ENCODE peak calls at places on chromosome 22, in five cellular contexts. V is A549, X is tibial nerve, H is HepG2, K is upper lobe of left lung. P is an unnamed sample.

GRCh38 chr22:26907366-26907765 is 250.0 kb downstream of the MIAT start:
- DNase-seq in K (no peak), V (no peak), X (no peak), H (no peak), P (no peak)

GRCh38 chr22:21980547-21980946 is 2.0 kb downstream of the TOP3B start:
- DNase-seq in V (no peak), H (no peak), K (no peak), X (no peak), P (no peak)

GRCh38 chr22:42664976-42665831 is 16.0 kb upstream of the CYB5R3 start:
- DNase-seq in K (no peak), H (no peak), X (no peak), V (no peak), P (no peak)

GRCh38 chr22:22721681-22722309 is 77.4 kb downstream of the GGTLC2 start:
- DNase-seq in V (no peak), K (no peak), H (no peak), X (no peak), P (peak; percentile 43)

GRCh38 chr22:40553014-40553579 is 83.4 kb downstream of the MRTFA start:
- DNase-seq in H (no peak), V (no peak), K (no peak), X (no peak), P (no peak)

GRCh38 chr22:26481694-26482093 is 1.9 kb downstream of the HPS4 start:
- DNase-seq in V (no peak), X (no peak), K (no peak), H (no peak), P (no peak)

GRCh38 chr22:29689201-29689871 is 30.5 kb upstream of the CABP7 start:
- DNase-seq in H (no peak), X (no peak), K (no peak), V (no peak), P (no peak)

GRCh38 chr22:48599346-48599745 is 1228.3 kb downstream of the BRD1 start:
- DNase-seq in V (no peak), H (no peak), X (no peak), K (peak; percentile 46), P (no peak)

GRCh38 chr22:31124290-31124689 is 1.5 kb downstream of the INPP5J start:
- DNase-seq in X (no peak), K (no peak), H (no peak), V (no peak), P (no peak)

GRCh38 chr22:31271485-31271884 is 20.8 kb downstream of the PIK3IP1 start:
- DNase-seq in H (peak; percentile 50), X (no peak), K (no peak), V (no peak), P (no peak)

GRCh38 chr22:26629988-26630761 is 8.4 kb downstream of the CRYBA4 start:
- DNase-seq in H (no peak), X (no peak), K (no peak), V (no peak), P (no peak)

GRCh38 chr22:29691636-29692326 is 28.0 kb upstream of the CABP7 start:
- DNase-seq in K (no peak), V (no peak), H (no peak), X (no peak), P (no peak)

GRCh38 chr22:26444777-26445176 is 15.7 kb downstream of the ASPHD2 start:
- DNase-seq in X (no peak), H (no peak), V (no peak), K (no peak), P (no peak)

GRCh38 chr22:48254311-48254873 is 1491.9 kb downstream of the TBC1D22A start:
- DNase-seq in X (no peak), V (no peak), K (no peak), H (no peak), P (no peak)

GRCh38 chr22:23837496-23837859 is 1.3 kb downstream of the DERL3 start:
- DNase-seq in V (no peak), H (no peak), X (no peak), K (no peak), P (no peak)

GRCh38 chr22:23064381-23065068 is 5.8 kb upstream of the GNAZ start:
- DNase-seq in K (no peak), V (no peak), X (no peak), H (no peak), P (no peak)

GRCh38 chr22:22210375-22210774 is 34.2 kb upstream of the VPREB1 start:
- DNase-seq in X (no peak), K (no peak), V (no peak), H (no peak), P (no peak)

GRCh38 chr22:31394326-31394725 is 5.1 kb upstream of the DRG1 start:
- DNase-seq in V (no peak), H (no peak), X (no peak), K (no peak), P (no peak)

GRCh38 chr22:25696763-25697710 is 45.0 kb upstream of the MYO18B start:
- DNase-seq in K (no peak), X (no peak), V (no peak), H (no peak), P (no peak)

GRCh38 chr22:22944268-22944985 is 56.8 kb downstream of the IGLL5 start:
- DNase-seq in H (no peak), V (no peak), X (no peak), K (peak; percentile 71), P (peak; percentile 6)

GRCh38 chr22:19524170-19525115 is at the start of gene CLDN5:
- DNase-seq in V (no peak), H (no peak), K (peak; percentile 90), X (no peak), P (peak; percentile 30)

GRCh38 chr22:29190915-29191314 is 14.8 kb upstream of the EMID1 start:
- DNase-seq in H (no peak), K (no peak), V (no peak), X (no peak), P (no peak)

GRCh38 chr22:41598891-41599635 is 9.4 kb upstream of the PMM1 start:
- DNase-seq in H (no peak), X (no peak), K (no peak), V (no peak), P (no peak)

GRCh38 chr22:42662114-42663021 is 13.2 kb upstream of the CYB5R3 start:
- DNase-seq in K (peak; percentile 97), H (no peak), V (peak; percentile 78), X (peak; percentile 83), P (peak; percentile 90)

GRCh38 chr22:22821340-22821739 is 66.3 kb upstream of the IGLL5 start:
- DNase-seq in X (no peak), K (no peak), H (no peak), V (no peak), P (no peak)

DNA sequence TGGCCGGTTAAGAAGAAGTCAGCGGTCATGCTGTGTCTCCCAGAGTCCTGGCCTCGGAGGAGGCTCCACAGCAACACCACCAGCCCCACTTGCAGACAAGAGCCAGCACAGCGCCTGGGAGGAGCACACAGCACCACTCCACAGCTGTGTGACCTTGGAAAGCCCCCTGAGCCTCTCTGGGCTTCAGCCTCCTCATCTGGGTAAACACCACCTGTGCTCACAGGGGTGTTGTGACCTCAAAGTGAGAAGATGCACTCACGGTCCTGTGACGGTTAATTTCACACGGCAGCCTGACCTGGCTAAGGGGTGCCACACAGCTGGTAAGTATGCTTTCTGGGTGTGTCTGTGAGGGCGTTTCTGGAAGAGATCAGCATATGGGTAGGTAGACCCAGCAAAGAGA is 54.7 kb downstream of the PHF21B start:
- DNase-seq in K (no peak), X (no peak), H (no peak), V (no peak), P (no peak)
- TF ChIP-seq EP300 in K (no peak), X (no peak), H (no peak), V (no peak), P (no peak)

DNA sequence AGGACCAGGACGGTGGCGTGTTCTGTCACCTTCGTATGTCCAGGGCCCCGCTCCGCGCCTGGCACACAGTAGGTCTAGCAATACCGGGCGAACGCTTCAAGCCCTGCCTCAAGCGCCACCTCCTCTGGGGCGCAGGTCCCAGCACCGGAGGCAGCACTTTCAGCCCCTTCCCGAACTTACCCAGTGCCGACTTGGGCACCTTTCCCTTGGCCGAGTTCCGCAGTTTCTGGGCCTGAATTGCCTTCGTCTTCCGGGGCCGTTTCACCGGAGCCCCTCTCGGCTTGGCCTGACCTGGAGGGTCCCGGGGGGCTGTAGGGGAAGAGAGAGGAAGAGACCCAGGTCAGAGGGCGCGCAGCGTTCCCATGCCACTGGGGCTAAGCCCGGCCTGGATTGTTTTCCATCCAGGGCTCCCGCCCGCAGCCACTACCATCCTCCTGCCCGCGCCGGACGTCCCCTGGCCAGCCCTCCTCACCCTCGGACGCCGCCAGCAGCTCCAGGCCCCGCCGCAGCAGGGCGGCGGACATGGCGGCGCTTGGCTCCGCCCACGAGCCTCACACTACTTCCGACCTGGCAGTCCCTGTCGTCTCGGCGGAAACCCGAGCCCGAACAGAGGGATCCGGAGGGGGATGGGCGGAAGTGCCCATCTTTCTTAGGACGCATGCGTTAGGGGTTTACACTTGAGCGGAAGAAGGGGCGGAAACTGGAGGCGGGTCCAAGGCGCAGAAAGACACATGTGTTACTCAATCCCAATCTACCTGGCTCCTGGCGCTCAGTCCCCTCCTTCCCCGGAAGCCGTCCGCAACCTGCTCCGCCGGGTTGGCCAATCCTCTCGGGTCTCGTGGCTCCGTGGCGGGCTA is at the start of gene RPS19BP1:
- DNase-seq in K (peak; percentile 95), V (peak; percentile 85), X (peak; percentile 99), H (peak; percentile 99), P (peak; percentile 100)
- TF ChIP-seq EP300 in K (no peak), V (no peak), X (peak; percentile 97), H (no peak), P (no peak)

GRCh38 chr22:37681556-37682049 is 4.5 kb upstream of the NOL12 start:
- DNase-seq in K (no peak), H (peak; percentile 64), X (no peak), V (no peak), P (peak; percentile 79)
- TF ChIP-seq EP300 in K (no peak), H (no peak), X (no peak), V (no peak), P (no peak)

GRCh38 chr22:33090836-33091235 is 32.7 kb upstream of the SYN3 start:
- DNase-seq in K (no peak), H (no peak), V (no peak), X (no peak), P (no peak)
- TF ChIP-seq EP300 in K (no peak), H (no peak), V (no peak), X (no peak), P (no peak)

GRCh38 chr22:46596032-46596441 is 24.1 kb upstream of the GRAMD4 start:
- DNase-seq in X (peak; percentile 58), V (no peak), H (no peak), K (no peak), P (no peak)

GRCh38 chr22:46595545-46595944 is 24.6 kb upstream of the GRAMD4 start:
- DNase-seq in H (no peak), K (no peak), V (no peak), X (no peak), P (no peak)

GRCh38 chr22:46598224-46598623 is 22.0 kb upstream of the GRAMD4 start:
- DNase-seq in K (no peak), V (no peak), H (no peak), X (no peak), P (no peak)

GRCh38 chr22:46594947-46595298 is 25.3 kb upstream of the GRAMD4 start:
- DNase-seq in V (no peak), X (no peak), K (peak; percentile 57), H (no peak), P (no peak)

GRCh38 chr22:46596819-46597218 is 23.4 kb upstream of the GRAMD4 start:
- DNase-seq in V (no peak), H (no peak), K (no peak), X (no peak), P (no peak)
- TF ChIP-seq EP300 in V (no peak), H (no peak), K (no peak), X (no peak), P (no peak)

GRCh38 chr22:50070366-50070765 is 12.3 kb upstream of the TTLL8 start:
- DNase-seq in H (no peak), K (no peak), X (no peak), V (no peak), P (no peak)
- TF ChIP-seq EP300 in H (no peak), K (no peak), X (no peak), V (no peak), P (no peak)

GRCh38 chr22:39309881-39310714 is 9.3 kb downstream of the RPL3 start:
- DNase-seq in H (no peak), K (no peak), X (no peak), V (no peak), P (no peak)
- TF ChIP-seq EP300 in H (no peak), K (no peak), X (no peak), V (no peak), P (no peak)

P was measured in ovary.